ENCODE peak calls at places on chromosomes 13 and 19, in five cellular contexts. S, M, Q, T and G are unnamed samples.

GRCh38 chr19:13207237-13208130 is 57.3 kb downstream of the IER2 start:
- DNase-seq in S (no peak), M (no peak), Q (no peak), T (no peak), G (no peak)

GRCh38 chr13:91398413-91399188 is at the start of gene GPC5:
- DNase-seq in S (peak; percentile 10), M (no peak), Q (peak; percentile 15), T (peak; percentile 100), G (peak; percentile 5)

GRCh38 chr19:14786421-14786851 is 8.1 kb upstream of the ADGRE2 start:
- DNase-seq in S (no peak), M (no peak), Q (no peak), T (peak; percentile 74), G (no peak)

GRCh38 chr19:55460670-55461258 is 678 bp downstream of the ISOC2 start:
- DNase-seq in S (no peak), M (no peak), Q (peak; percentile 84), T (peak; percentile 88), G (peak; percentile 63)

GRCh38 chr19:45423033-45423588 is 606 bp downstream of the ERCC1 start:
- DNase-seq in S (no peak), M (no peak), Q (no peak), T (no peak), G (no peak)

GRCh38 chr13:25690582-25690981 is 318.8 kb downstream of the ATP8A2 start:
- DNase-seq in S (no peak), M (no peak), Q (no peak), T (no peak), G (no peak)

GRCh38 chr19:7554990-7555864 is 19.7 kb downstream of the PNPLA6 start:
- DNase-seq in S (no peak), M (no peak), Q (no peak), T (peak; percentile 90), G (peak; percentile 41)

GRCh38 chr13:38496956-38497355 is 147.3 kb downstream of the UFM1 start:
- DNase-seq in S (no peak), M (no peak), Q (no peak), T (no peak), G (no peak)

GRCh38 chr13:20702530-20702929 is 969 bp upstream of the IL17D start:
- DNase-seq in S (no peak), M (no peak), Q (no peak), T (no peak), G (no peak)

GRCh38 chr13:51843529-51843928 is 1.4 kb downstream of the TMEM272 start:
- DNase-seq in S (no peak), M (no peak), Q (no peak), T (no peak), G (no peak)

GRCh38 chr19:29045708-29046107 is 167.2 kb downstream of the UQCRFS1 start:
- DNase-seq in S (no peak), M (no peak), Q (no peak), T (no peak), G (no peak)

GRCh38 chr19:18253130-18253529 is 21.1 kb downstream of the IQCN start:
- DNase-seq in S (no peak), M (no peak), Q (no peak), T (no peak), G (no peak)

GRCh38 chr13:27053902-27054595 is 117.6 kb downstream of the USP12 start:
- DNase-seq in S (peak; percentile 41), M (no peak), Q (no peak), T (no peak), G (no peak)

GRCh38 chr13:86757236-86757978 is 913.8 kb upstream of the SLITRK5 start:
- DNase-seq in S (no peak), M (no peak), Q (no peak), T (no peak), G (no peak)

GRCh38 chr19:18282021-18282787 is 782 bp upstream of the JUND start:
- DNase-seq in S (no peak), M (no peak), Q (peak; percentile 60), T (no peak), G (peak; percentile 53)

GRCh38 chr19:48818234-48818823 is 7.5 kb upstream of the BCAT2 start:
- DNase-seq in S (no peak), M (no peak), Q (no peak), T (no peak), G (peak; percentile 53)

GRCh38 chr19:37994823-37995130 is 87.8 kb downstream of the SIPA1L3 start:
- DNase-seq in S (no peak), M (no peak), Q (no peak), T (no peak), G (no peak)

GRCh38 chr13:38685974-38686571 is 804 bp upstream of the FREM2 start:
- DNase-seq in S (no peak), M (no peak), Q (no peak), T (no peak), G (peak; percentile 98)

GRCh38 chr19:3544742-3545668 is 6.0 kb downstream of the TEKTIP1 start:
- DNase-seq in S (no peak), M (no peak), Q (peak; percentile 35), T (peak; percentile 84), G (peak; percentile 62)

GRCh38 chr13:26255717-26256277 is 1.9 kb downstream of the CDK8 start:
- DNase-seq in S (no peak), M (no peak), Q (peak; percentile 20), T (no peak), G (no peak)

GRCh38 chr19:17902701-17903100 is 30.1 kb upstream of the CCDC124 start:
- DNase-seq in S (no peak), M (no peak), Q (no peak), T (no peak), G (peak; percentile 26)

DNA sequence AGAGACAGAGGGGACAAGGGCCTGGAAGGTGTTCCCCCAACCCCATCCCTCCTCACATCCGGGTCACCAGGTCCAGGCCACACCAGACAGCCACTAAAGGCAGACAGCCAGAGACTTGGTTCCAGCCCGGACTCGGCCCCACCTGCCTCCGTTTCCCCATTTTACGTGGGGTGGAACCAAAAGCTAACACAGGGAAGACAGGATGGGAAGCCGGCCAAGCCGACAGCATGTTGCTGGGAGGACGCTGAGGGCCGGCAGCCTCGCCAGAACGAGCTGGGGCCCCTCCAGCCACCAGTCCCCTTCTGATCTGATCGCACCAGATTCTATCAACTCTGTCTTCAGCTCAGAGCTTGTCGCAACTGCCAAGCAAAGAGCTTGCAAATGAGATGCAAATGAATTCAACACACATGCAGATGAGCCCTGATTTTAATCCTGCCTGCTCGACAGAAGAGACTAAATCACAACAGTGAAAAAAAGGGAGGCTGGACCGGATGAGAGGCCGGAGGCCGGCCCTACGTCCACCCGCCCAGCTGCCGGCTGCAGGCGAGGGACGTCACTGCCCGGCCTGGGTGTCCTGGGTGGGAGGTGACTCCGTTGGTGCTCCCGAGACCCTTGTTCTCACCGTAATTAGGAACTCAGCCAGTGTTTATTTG is 17.5 kb upstream of the SHC2 start:
- DNase-seq in S (no peak), M (no peak), Q (no peak), T (no peak), G (no peak)
- TF ChIP-seq JUND in S (no peak), M (no peak), Q (no peak), T (no peak), G (no peak)

DNA sequence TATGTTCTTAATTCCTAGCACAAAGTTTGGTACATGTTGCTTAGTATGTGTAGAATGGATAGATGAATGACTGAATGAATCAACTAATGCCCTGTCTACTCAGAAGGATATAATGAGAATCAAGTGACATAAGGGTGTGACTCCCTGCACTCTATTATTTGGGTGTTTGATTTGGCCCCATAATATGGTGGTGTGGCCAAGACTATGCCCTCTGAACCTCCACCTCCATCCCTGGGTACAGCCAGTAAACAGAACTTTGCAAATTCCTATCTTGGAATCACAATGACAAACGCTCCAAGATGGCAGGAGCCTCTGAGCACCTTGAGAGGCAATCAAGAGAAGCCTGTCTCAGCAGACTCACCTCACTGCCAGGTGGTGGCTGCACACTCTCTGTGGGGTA is 74.1 kb upstream of the SERP2 start:
- DNase-seq in S (no peak), M (no peak), Q (no peak), T (no peak), G (no peak)
- TF ChIP-seq JUND in S (no peak), M (no peak), Q (no peak), T (no peak), G (no peak)

DNA sequence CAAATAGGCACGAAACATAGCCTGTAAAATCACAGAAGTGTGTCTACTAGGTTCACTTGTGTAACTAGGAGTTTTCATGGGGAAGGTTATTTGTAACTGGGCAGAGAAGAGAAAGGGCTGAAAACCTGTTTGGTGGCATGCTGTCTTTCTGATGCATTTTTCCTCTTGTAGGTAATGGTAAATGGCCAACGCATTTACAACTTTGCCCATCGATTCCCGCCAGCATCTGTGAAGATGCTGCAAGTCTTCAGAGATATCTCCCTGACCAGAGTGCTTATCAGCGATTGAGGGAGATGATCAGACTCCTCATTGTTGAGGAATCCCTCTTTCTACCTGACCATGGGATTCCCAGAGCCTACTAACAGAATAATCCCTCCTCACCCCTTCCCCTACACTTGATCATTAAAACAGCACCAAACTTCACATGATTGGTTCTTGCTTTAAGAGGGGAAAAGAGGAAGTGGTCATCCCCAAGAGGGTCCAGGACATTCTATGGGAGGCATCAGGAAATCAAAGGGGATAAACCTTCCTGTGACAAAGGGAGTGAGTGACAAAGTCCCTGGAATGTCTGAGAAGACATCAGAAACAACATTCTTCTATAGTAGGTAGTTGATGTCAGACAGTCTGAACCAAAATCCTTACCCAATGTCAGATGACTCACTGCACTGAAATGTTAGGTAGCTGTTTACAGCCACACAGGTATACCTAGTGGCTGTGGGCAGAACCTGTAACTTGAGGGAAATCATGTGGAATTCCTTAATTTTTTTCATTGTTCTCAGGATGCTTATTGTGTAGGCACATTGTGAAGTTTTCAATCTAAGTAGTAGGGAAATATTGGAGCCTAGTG is 5.0 kb downstream of the LGALS14 start:
- DNase-seq in S (no peak), M (no peak), Q (no peak), T (no peak), G (no peak)
- TF ChIP-seq JUND in S (no peak), M (no peak), Q (no peak), T (no peak), G (no peak)

DNA sequence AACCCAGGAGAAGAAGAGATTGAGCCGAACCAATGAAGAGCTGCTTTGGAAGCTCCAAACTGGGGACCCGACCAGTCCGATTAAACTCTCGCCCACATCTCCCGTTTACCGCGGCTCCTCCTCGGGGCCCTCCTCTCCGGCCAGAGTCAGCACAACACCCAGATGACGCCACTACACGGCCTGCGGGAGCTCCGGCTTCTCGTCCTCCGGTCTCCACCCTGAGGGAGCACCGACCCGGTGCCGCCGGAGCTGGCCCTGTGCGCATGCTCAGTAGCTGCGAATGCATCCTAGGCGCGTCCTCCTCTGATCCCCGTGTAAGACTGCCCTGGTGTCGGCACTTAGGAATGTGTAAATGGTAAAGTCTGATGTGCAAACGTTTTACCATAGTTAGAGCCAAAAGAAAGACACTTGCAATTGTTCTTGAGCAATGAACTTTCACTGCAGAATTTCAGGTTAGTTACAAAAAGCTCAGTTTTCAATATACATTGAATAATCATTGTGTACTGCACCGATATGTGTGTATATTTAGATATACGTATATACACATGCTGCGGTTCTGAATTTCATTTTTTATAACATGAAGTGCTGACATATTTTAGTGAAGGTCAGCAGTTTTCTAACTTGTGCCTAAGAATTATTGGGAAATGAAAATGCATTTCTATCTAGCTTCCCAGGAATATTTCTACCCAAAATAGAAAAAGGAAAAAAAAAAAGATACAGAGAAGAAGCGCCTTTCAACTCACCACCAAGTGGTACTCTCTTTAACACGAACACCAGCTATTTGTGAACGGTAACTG is 92.2 kb downstream of the SLC7A1 start:
- DNase-seq in S (no peak), M (no peak), Q (no peak), T (peak; percentile 41), G (no peak)
- TF ChIP-seq JUND in S (no peak), M (no peak), Q (no peak), T (no peak), G (no peak)